ENCODE peak calls at places on chromosomes 12 and 14, in seven cellular contexts. One of them, this sample, is unnamed.
A peak's percentile ranks its signal among the peaks of the same experiment; 100 is the strongest.

GRCh38 chr12:108618079-108618952 is 15.4 kb downstream of the SELPLG start:
- DNase-seq in myocyte: peak; percentile 86
- DNase-seq in CD8-positive, alpha-beta memory T cell: peak; percentile 82
- DNase-seq in NCI-H2081: peak; percentile 75
- DNase-seq in dorsolateral prefrontal cortex: peak; percentile 85
- DNase-seq in esophagus squamous epithelium: no peak
- DNase-seq in NCI-H774: peak; percentile 72
- DNase-seq in this sample: peak; percentile 73

GRCh38 chr14:85402546-85403162 is 127.3 kb upstream of the FLRT2 start:
- DNase-seq in CD8-positive, alpha-beta memory T cell: no peak
- DNase-seq in NCI-H774: peak; percentile 33
- DNase-seq in dorsolateral prefrontal cortex: no peak
- DNase-seq in NCI-H2081: peak; percentile 60
- DNase-seq in myocyte: no peak
- DNase-seq in esophagus squamous epithelium: no peak
- DNase-seq in this sample: peak; percentile 36

GRCh38 chr12:22481557-22482104 is 62.7 kb downstream of the C2CD5 start:
- DNase-seq in myocyte: no peak
- DNase-seq in NCI-H774: no peak
- DNase-seq in dorsolateral prefrontal cortex: no peak
- DNase-seq in CD8-positive, alpha-beta memory T cell: no peak
- DNase-seq in NCI-H2081: no peak
- DNase-seq in esophagus squamous epithelium: no peak
- DNase-seq in this sample: no peak

GRCh38 chr14:58249611-58250010 is 5.0 kb downstream of the PSMA3 start:
- DNase-seq in NCI-H774: no peak
- DNase-seq in myocyte: no peak
- DNase-seq in NCI-H2081: no peak
- DNase-seq in CD8-positive, alpha-beta memory T cell: no peak
- DNase-seq in esophagus squamous epithelium: no peak
- DNase-seq in dorsolateral prefrontal cortex: no peak
- DNase-seq in this sample: no peak

GRCh38 chr12:65083581-65083980 is 37.5 kb downstream of the WIF1 start:
- DNase-seq in dorsolateral prefrontal cortex: no peak
- DNase-seq in myocyte: no peak
- DNase-seq in esophagus squamous epithelium: no peak
- DNase-seq in NCI-H774: no peak
- DNase-seq in CD8-positive, alpha-beta memory T cell: no peak
- DNase-seq in NCI-H2081: no peak
- DNase-seq in this sample: no peak

GRCh38 chr12:65734226-65734625 is 90.1 kb upstream of the HMGA2 start:
- DNase-seq in esophagus squamous epithelium: no peak
- DNase-seq in CD8-positive, alpha-beta memory T cell: no peak
- DNase-seq in myocyte: no peak
- DNase-seq in dorsolateral prefrontal cortex: no peak
- DNase-seq in NCI-H2081: no peak
- DNase-seq in NCI-H774: no peak
- DNase-seq in this sample: no peak

GRCh38 chr12:50187084-50187900 is 20.1 kb upstream of the CERS5 start:
- DNase-seq in CD8-positive, alpha-beta memory T cell: no peak
- DNase-seq in NCI-H774: no peak
- DNase-seq in myocyte: peak; percentile 66
- DNase-seq in NCI-H2081: no peak
- DNase-seq in esophagus squamous epithelium: no peak
- DNase-seq in dorsolateral prefrontal cortex: no peak
- DNase-seq in this sample: no peak

GRCh38 chr12:49111206-49111605 is 559 bp upstream of the LMBR1L start:
- DNase-seq in myocyte: no peak
- DNase-seq in esophagus squamous epithelium: no peak
- DNase-seq in NCI-H2081: no peak
- DNase-seq in NCI-H774: no peak
- DNase-seq in CD8-positive, alpha-beta memory T cell: no peak
- DNase-seq in dorsolateral prefrontal cortex: no peak
- DNase-seq in this sample: no peak

GRCh38 chr12:123670882-123671728 is at the start of gene TCTN2:
- DNase-seq in dorsolateral prefrontal cortex: peak; percentile 97
- DNase-seq in myocyte: peak; percentile 94
- DNase-seq in CD8-positive, alpha-beta memory T cell: peak; percentile 95
- DNase-seq in esophagus squamous epithelium: peak; percentile 76
- DNase-seq in NCI-H2081: peak; percentile 88
- DNase-seq in NCI-H774: peak; percentile 96
- DNase-seq in this sample: peak; percentile 96

GRCh38 chr14:23602181-23603095 is 23.8 kb upstream of the JPH4 start:
- DNase-seq in CD8-positive, alpha-beta memory T cell: no peak
- DNase-seq in myocyte: peak; percentile 60
- DNase-seq in NCI-H774: no peak
- DNase-seq in esophagus squamous epithelium: no peak
- DNase-seq in NCI-H2081: no peak
- DNase-seq in dorsolateral prefrontal cortex: no peak
- DNase-seq in this sample: no peak

GRCh38 chr12:12474471-12474928 is 88.2 kb downstream of the DUSP16 start:
- DNase-seq in myocyte: no peak
- DNase-seq in CD8-positive, alpha-beta memory T cell: no peak
- DNase-seq in NCI-H2081: no peak
- DNase-seq in NCI-H774: no peak
- DNase-seq in esophagus squamous epithelium: no peak
- DNase-seq in dorsolateral prefrontal cortex: no peak
- DNase-seq in this sample: no peak

GRCh38 chr14:29654910-29655590 is 272.6 kb downstream of the PRKD1 start:
- DNase-seq in esophagus squamous epithelium: no peak
- DNase-seq in dorsolateral prefrontal cortex: no peak
- DNase-seq in NCI-H774: no peak
- DNase-seq in myocyte: peak; percentile 32
- DNase-seq in NCI-H2081: no peak
- DNase-seq in CD8-positive, alpha-beta memory T cell: no peak
- DNase-seq in this sample: no peak

GRCh38 chr14:44945264-44945663 is 16.5 kb downstream of the KLHL28 start:
- DNase-seq in dorsolateral prefrontal cortex: no peak
- DNase-seq in esophagus squamous epithelium: no peak
- DNase-seq in NCI-H774: no peak
- DNase-seq in NCI-H2081: no peak
- DNase-seq in myocyte: no peak
- DNase-seq in CD8-positive, alpha-beta memory T cell: no peak
- DNase-seq in this sample: no peak

GRCh38 chr14:56515739-56516138 is 63.9 kb upstream of the TMEM260 start:
- DNase-seq in NCI-H2081: no peak
- DNase-seq in NCI-H774: no peak
- DNase-seq in myocyte: no peak
- DNase-seq in esophagus squamous epithelium: no peak
- DNase-seq in dorsolateral prefrontal cortex: no peak
- DNase-seq in CD8-positive, alpha-beta memory T cell: no peak
- DNase-seq in this sample: no peak

GRCh38 chr12:24546084-24546483 is 402.8 kb downstream of the BCAT1 start:
- DNase-seq in CD8-positive, alpha-beta memory T cell: no peak
- DNase-seq in NCI-H774: no peak
- DNase-seq in myocyte: no peak
- DNase-seq in NCI-H2081: no peak
- DNase-seq in esophagus squamous epithelium: no peak
- DNase-seq in dorsolateral prefrontal cortex: no peak
- DNase-seq in this sample: no peak

GRCh38 chr12:131832393-131833231 is 4.4 kb downstream of the MMP17 start:
- DNase-seq in esophagus squamous epithelium: no peak
- DNase-seq in myocyte: peak; percentile 77
- DNase-seq in CD8-positive, alpha-beta memory T cell: no peak
- DNase-seq in NCI-H774: peak; percentile 63
- DNase-seq in dorsolateral prefrontal cortex: peak; percentile 76
- DNase-seq in NCI-H2081: peak; percentile 72
- DNase-seq in this sample: peak; percentile 61

GRCh38 chr14:63361790-63362189 is 43.1 kb upstream of the GPHB5 start:
- DNase-seq in NCI-H2081: peak; percentile 36
- DNase-seq in CD8-positive, alpha-beta memory T cell: no peak
- DNase-seq in esophagus squamous epithelium: no peak
- DNase-seq in dorsolateral prefrontal cortex: no peak
- DNase-seq in NCI-H774: no peak
- DNase-seq in myocyte: no peak
- DNase-seq in this sample: no peak

GRCh38 chr14:94164685-94165431 is 9.3 kb upstream of the PPP4R4 start:
- DNase-seq in CD8-positive, alpha-beta memory T cell: no peak
- DNase-seq in esophagus squamous epithelium: no peak
- DNase-seq in NCI-H2081: no peak
- DNase-seq in NCI-H774: no peak
- DNase-seq in dorsolateral prefrontal cortex: peak; percentile 61
- DNase-seq in myocyte: peak; percentile 52
- DNase-seq in this sample: no peak

GRCh38 chr12:109910969-109911348 is 10.9 kb downstream of the TCHP start:
- DNase-seq in NCI-H774: no peak
- DNase-seq in esophagus squamous epithelium: no peak
- DNase-seq in CD8-positive, alpha-beta memory T cell: no peak
- DNase-seq in dorsolateral prefrontal cortex: no peak
- DNase-seq in NCI-H2081: no peak
- DNase-seq in myocyte: no peak
- DNase-seq in this sample: no peak

GRCh38 chr14:49946320-49947141 is 53.6 kb downstream of the ARF6 start:
- DNase-seq in myocyte: peak; percentile 59
- DNase-seq in esophagus squamous epithelium: no peak
- DNase-seq in dorsolateral prefrontal cortex: no peak
- DNase-seq in CD8-positive, alpha-beta memory T cell: no peak
- DNase-seq in NCI-H2081: peak; percentile 21
- DNase-seq in NCI-H774: no peak
- DNase-seq in this sample: peak; percentile 49

GRCh38 chr14:38187475-38187874 is 20.2 kb upstream of the SSTR1 start:
- DNase-seq in myocyte: no peak
- DNase-seq in CD8-positive, alpha-beta memory T cell: no peak
- DNase-seq in esophagus squamous epithelium: no peak
- DNase-seq in NCI-H774: no peak
- DNase-seq in dorsolateral prefrontal cortex: no peak
- DNase-seq in NCI-H2081: no peak
- DNase-seq in this sample: no peak

GRCh38 chr12:131162113-131162512 is 208.4 kb downstream of the ADGRD1 start:
- DNase-seq in CD8-positive, alpha-beta memory T cell: no peak
- DNase-seq in dorsolateral prefrontal cortex: no peak
- DNase-seq in esophagus squamous epithelium: no peak
- DNase-seq in myocyte: no peak
- DNase-seq in NCI-H774: no peak
- DNase-seq in NCI-H2081: no peak
- DNase-seq in this sample: no peak

GRCh38 chr12:109529618-109530300 is 43.5 kb downstream of the MMAB start:
- DNase-seq in dorsolateral prefrontal cortex: no peak
- DNase-seq in CD8-positive, alpha-beta memory T cell: no peak
- DNase-seq in NCI-H774: no peak
- DNase-seq in myocyte: peak; percentile 47
- DNase-seq in esophagus squamous epithelium: no peak
- DNase-seq in NCI-H2081: no peak
- DNase-seq in this sample: no peak

GRCh38 chr14:50520947-50521815 is 11.2 kb downstream of the MAP4K5 start:
- DNase-seq in dorsolateral prefrontal cortex: no peak
- DNase-seq in myocyte: peak; percentile 53
- DNase-seq in NCI-H2081: no peak
- DNase-seq in esophagus squamous epithelium: no peak
- DNase-seq in CD8-positive, alpha-beta memory T cell: peak; percentile 49
- DNase-seq in NCI-H774: no peak
- DNase-seq in this sample: no peak

GRCh38 chr12:47458273-47458672 is 247.6 kb downstream of the RPAP3 start:
- DNase-seq in esophagus squamous epithelium: no peak
- DNase-seq in CD8-positive, alpha-beta memory T cell: no peak
- DNase-seq in dorsolateral prefrontal cortex: no peak
- DNase-seq in myocyte: no peak
- DNase-seq in NCI-H774: no peak
- DNase-seq in NCI-H2081: no peak
- DNase-seq in this sample: no peak

GRCh38 chr12:98618952-98619351 is 25.5 kb downstream of the SLC25A3 start:
- DNase-seq in myocyte: peak; percentile 11
- DNase-seq in NCI-H2081: no peak
- DNase-seq in NCI-H774: no peak
- DNase-seq in CD8-positive, alpha-beta memory T cell: no peak
- DNase-seq in dorsolateral prefrontal cortex: no peak
- DNase-seq in esophagus squamous epithelium: no peak
- DNase-seq in this sample: no peak

GRCh38 chr12:75087656-75088055 is 122.0 kb downstream of the KCNC2 start:
- DNase-seq in esophagus squamous epithelium: no peak
- DNase-seq in myocyte: no peak
- DNase-seq in NCI-H774: no peak
- DNase-seq in dorsolateral prefrontal cortex: no peak
- DNase-seq in NCI-H2081: no peak
- DNase-seq in CD8-positive, alpha-beta memory T cell: no peak
- DNase-seq in this sample: no peak

GRCh38 chr12:57756406-57757341 is 1.8 kb downstream of the MARCHF9 start:
- DNase-seq in CD8-positive, alpha-beta memory T cell: peak; percentile 80
- DNase-seq in esophagus squamous epithelium: no peak
- DNase-seq in dorsolateral prefrontal cortex: no peak
- DNase-seq in NCI-H774: no peak
- DNase-seq in myocyte: no peak
- DNase-seq in NCI-H2081: peak; percentile 48
- DNase-seq in this sample: no peak

GRCh38 chr14:32938719-32939253 is at the start of gene NPAS3:
- DNase-seq in CD8-positive, alpha-beta memory T cell: no peak
- DNase-seq in NCI-H2081: no peak
- DNase-seq in dorsolateral prefrontal cortex: peak; percentile 57
- DNase-seq in myocyte: peak; percentile 25
- DNase-seq in esophagus squamous epithelium: no peak
- DNase-seq in NCI-H774: peak; percentile 54
- DNase-seq in this sample: no peak

GRCh38 chr12:95318071-95318545 is 100.5 kb downstream of the VEZT start:
- DNase-seq in CD8-positive, alpha-beta memory T cell: no peak
- DNase-seq in NCI-H2081: no peak
- DNase-seq in NCI-H774: peak; percentile 89
- DNase-seq in esophagus squamous epithelium: no peak
- DNase-seq in myocyte: no peak
- DNase-seq in dorsolateral prefrontal cortex: no peak
- DNase-seq in this sample: peak; percentile 96

GRCh38 chr12:77382096-77382742 is 316.9 kb upstream of the E2F7 start:
- DNase-seq in esophagus squamous epithelium: no peak
- DNase-seq in NCI-H2081: no peak
- DNase-seq in CD8-positive, alpha-beta memory T cell: no peak
- DNase-seq in NCI-H774: no peak
- DNase-seq in dorsolateral prefrontal cortex: no peak
- DNase-seq in myocyte: no peak
- DNase-seq in this sample: no peak

GRCh38 chr14:22391908-22392307 is 197.1 kb downstream of the DAD1 start:
- DNase-seq in NCI-H774: no peak
- DNase-seq in dorsolateral prefrontal cortex: peak; percentile 67
- DNase-seq in CD8-positive, alpha-beta memory T cell: no peak
- DNase-seq in myocyte: peak; percentile 76
- DNase-seq in esophagus squamous epithelium: no peak
- DNase-seq in NCI-H2081: no peak
- DNase-seq in this sample: peak; percentile 8

This sample was measured in DMS153.